ENCODE peak calls at places on chromosomes 6 and 20, in five cellular contexts. G is activated T-helper 1 cell treated with anti-CD3 and anti-CD28 coated beads, Interleukin-12 subunit alpha, Interleukin-12 subunit beta, Interleukin-2, Interleukin-4 antibody, amounts not matched to agents 30 ng/mL and 10 ng/mL and 1 ng/mL, durations not matched to agents 14 hours and 24 hours and 36 hours; T is T-helper 9 cell; V is posterior cingulate gyrus; B is DMS153. C is an unnamed sample.

GRCh38 chr20:3547906-3548305 is 77.1 kb downstream of the ATRN start:
- DNase-seq in G (no peak), T (no peak), V (no peak), B (no peak), C (no peak)

GRCh38 chr6:35203680-35204079 is 10.1 kb upstream of the SCUBE3 start:
- DNase-seq in G (no peak), T (no peak), V (no peak), B (no peak), C (no peak)

GRCh38 chr6:31485063-31485462 is 12.9 kb upstream of the MICB start:
- DNase-seq in G (no peak), T (no peak), V (no peak), B (no peak), C (no peak)

GRCh38 chr20:56780266-56780665 is 151.2 kb downstream of the TFAP2C start:
- DNase-seq in G (no peak), T (no peak), V (no peak), B (no peak), C (no peak)

GRCh38 chr6:3913077-3913957 is 64.1 kb downstream of the FAM50B start:
- DNase-seq in G (no peak), T (no peak), V (no peak), B (peak), C (no peak)

GRCh38 chr6:156816505-156816904 is 39.3 kb downstream of the ARID1B start:
- DNase-seq in G (no peak), T (no peak), V (no peak), B (no peak), C (no peak)

GRCh38 chr6:16723833-16724232 is 37.4 kb downstream of the ATXN1 start:
- DNase-seq in G (no peak), T (no peak), V (no peak), B (no peak), C (peak)

GRCh38 chr20:46970937-46971630 is 76.4 kb downstream of the EYA2 start:
- DNase-seq in G (no peak), T (no peak), V (no peak), B (peak), C (no peak)

GRCh38 chr20:46827718-46828458 is 66.8 kb upstream of the EYA2 start:
- DNase-seq in G (no peak), T (no peak), V (no peak), B (no peak), C (no peak)

GRCh38 chr6:30171677-30172471 is 8.5 kb downstream of the TRIM15 start:
- DNase-seq in G (no peak), T (no peak), V (no peak), B (no peak), C (no peak)

GRCh38 chr6:111788779-111789276 is 84.4 kb downstream of the FYN start:
- DNase-seq in G (no peak), T (no peak), V (no peak), B (no peak), C (no peak)

GRCh38 chr20:36796117-36796516 is 22.6 kb upstream of the DSN1 start:
- DNase-seq in G (no peak), T (no peak), V (no peak), B (no peak), C (no peak)

GRCh38 chr6:104784884-104785283 is 74.8 kb downstream of the HACE1 start:
- DNase-seq in G (no peak), T (no peak), V (no peak), B (no peak), C (no peak)

GRCh38 chr6:149895702-149896310 is 2.1 kb downstream of the RAET1E start:
- DNase-seq in G (no peak), T (no peak), V (no peak), B (peak), C (no peak)

GRCh38 chr20:41078329-41078728 is 49.7 kb downstream of the TOP1 start:
- DNase-seq in G (no peak), T (no peak), V (no peak), B (no peak), C (no peak)

GRCh38 chr6:20978176-20978614 is 443.9 kb downstream of the CDKAL1 start:
- DNase-seq in G (no peak), T (no peak), V (no peak), B (no peak), C (no peak)

GRCh38 chr6:41408576-41408975 is 73.2 kb downstream of the NCR2 start:
- DNase-seq in G (no peak), T (no peak), V (no peak), B (no peak), C (no peak)

GRCh38 chr6:81996414-81996813 is 243.9 kb upstream of the TENT5A start:
- DNase-seq in G (no peak), T (no peak), V (no peak), B (no peak), C (no peak)

GRCh38 chr6:138945354-138945753 is 42.7 kb downstream of the REPS1 start:
- DNase-seq in G (no peak), T (no peak), V (no peak), B (no peak), C (no peak)

GRCh38 chr6:23306251-23306950 is 737.0 kb downstream of the HDGFL1 start:
- DNase-seq in G (no peak), T (no peak), V (no peak), B (no peak), C (no peak)

GRCh38 chr6:147106759-147107401 is 97.3 kb upstream of the STXBP5 start:
- DNase-seq in G (no peak), T (no peak), V (no peak), B (no peak), C (no peak)

GRCh38 chr6:20182069-20182468 is 30.2 kb downstream of the MBOAT1 start:
- DNase-seq in G (no peak), T (no peak), V (no peak), B (no peak), C (no peak)

GRCh38 chr6:14255916-14256315 is 138.3 kb downstream of the CD83 start:
- DNase-seq in G (no peak), T (no peak), V (no peak), B (no peak), C (no peak)

GRCh38 chr20:20711413-20711812 is 1.0 kb downstream of the RALGAPA2 start:
- DNase-seq in G (peak), T (peak), V (no peak), B (no peak), C (no peak)

GRCh38 chr20:24765316-24766142 is 183.5 kb upstream of the CST7 start:
- DNase-seq in G (no peak), T (no peak), V (no peak), B (no peak), C (no peak)

GRCh38 chr6:6840831-6841263 is 252.3 kb downstream of the LY86 start:
- DNase-seq in G (no peak), T (no peak), V (no peak), B (no peak), C (no peak)

GRCh38 chr6:37072526-37072925 is 67.1 kb downstream of the FGD2 start:
- DNase-seq in G (no peak), T (no peak), V (no peak), B (no peak), C (no peak)

GRCh38 chr6:108637963-108638362 is 77.2 kb downstream of the FOXO3 start:
- DNase-seq in G (no peak), T (no peak), V (no peak), B (no peak), C (no peak)

GRCh38 chr6:8029243-8029870 is 34.8 kb downstream of the BLOC1S5 start:
- DNase-seq in G (no peak), T (no peak), V (no peak), B (no peak), C (no peak)

GRCh38 chr6:85552652-85553051 is 41.0 kb downstream of the SNX14 start:
- DNase-seq in G (no peak), T (no peak), V (no peak), B (no peak), C (no peak)

GRCh38 chr6:130620338-130620781 is 206.8 kb upstream of the SMLR1 start:
- DNase-seq in G (no peak), T (no peak), V (no peak), B (no peak), C (no peak)

GRCh38 chr6:95685817-95686216 is 108.5 kb downstream of the MANEA start:
- DNase-seq in G (no peak), T (no peak), V (no peak), B (no peak), C (no peak)

GRCh38 chr6:38495511-38495910 is 144.2 kb downstream of the BTBD9 start:
- DNase-seq in G (no peak), T (no peak), V (no peak), B (no peak), C (no peak)

GRCh38 chr6:12717356-12717755 is 789 bp downstream of the PHACTR1 start:
- DNase-seq in G (no peak), T (no peak), V (no peak), B (no peak), C (no peak)

GRCh38 chr6:52575490-52575868 is 1.4 kb downstream of the TRAM2 start:
- DNase-seq in G (no peak), T (no peak), V (no peak), B (no peak), C (no peak)

GRCh38 chr6:20952605-20953004 is 418.3 kb downstream of the CDKAL1 start:
- DNase-seq in G (no peak), T (no peak), V (no peak), B (peak), C (no peak)

GRCh38 chr20:62799873-62800272 is 3.6 kb downstream of the MRGBP start:
- DNase-seq in G (no peak), T (no peak), V (no peak), B (no peak), C (no peak)

GRCh38 chr6:4947716-4948115 is 56.1 kb downstream of the RPP40 start:
- DNase-seq in G (no peak), T (no peak), V (no peak), B (no peak), C (no peak)

GRCh38 chr6:7909323-7910276 is 988 bp downstream of the TXNDC5 start:
- DNase-seq in G (peak), T (peak), V (peak), B (no peak), C (peak)

C was measured in T-helper 22 cell.